ENCODE peak calls at places on chromosomes 3 and 15, in five cellular contexts. S, E, O, K and J are unnamed samples.
A peak's percentile ranks its signal among the peaks of the same experiment; 100 is the strongest.

GRCh38 chr15:23859008-23859407 is 171.9 kb upstream of the NDN start:
- DNase-seq in S (no peak), E (no peak), O (no peak), K (no peak), J (no peak)

GRCh38 chr3:30448946-30449686 is 157.3 kb upstream of the TGFBR2 start:
- DNase-seq in S (no peak), E (no peak), O (no peak), K (no peak), J (no peak)

GRCh38 chr3:72678892-72679291 is 169.4 kb downstream of the SHQ1 start:
- DNase-seq in S (no peak), E (no peak), O (no peak), K (no peak), J (no peak)

GRCh38 chr3:142366434-142366833 is 81.4 kb downstream of the XRN1 start:
- DNase-seq in S (no peak), E (no peak), O (no peak), K (no peak), J (no peak)

GRCh38 chr15:85704720-85705119 is 90.0 kb downstream of the KLHL25 start:
- DNase-seq in S (no peak), E (no peak), O (no peak), K (peak; percentile 84), J (peak; percentile 76)

GRCh38 chr3:71977525-71977924 is 192.6 kb upstream of the PROK2 start:
- DNase-seq in S (no peak), E (no peak), O (no peak), K (no peak), J (no peak)

GRCh38 chr3:105878061-105878460 is 9.2 kb upstream of the CBLB start:
- DNase-seq in S (no peak), E (no peak), O (no peak), K (no peak), J (no peak)

GRCh38 chr15:89358755-89359439 is 24.3 kb upstream of the POLG start:
- DNase-seq in S (peak; percentile 94), E (peak; percentile 94), O (peak; percentile 88), K (peak; percentile 81), J (peak; percentile 77)

GRCh38 chr15:23565395-23566069 is at the start of gene MKRN3:
- DNase-seq in S (no peak), E (peak; percentile 75), O (no peak), K (no peak), J (no peak)

GRCh38 chr3:45646051-45646585 is 43.1 kb upstream of the SACM1L start:
- DNase-seq in S (no peak), E (no peak), O (no peak), K (no peak), J (no peak)

GRCh38 chr15:29567336-29567735 is 254.9 kb downstream of the TJP1 start:
- DNase-seq in S (no peak), E (no peak), O (no peak), K (no peak), J (no peak)

GRCh38 chr3:45123841-45124269 is 22.3 kb downstream of the CDCP1 start:
- DNase-seq in S (no peak), E (no peak), O (no peak), K (no peak), J (peak; percentile 51)

GRCh38 chr3:71183544-71183943 is 400.0 kb downstream of the FOXP1 start:
- DNase-seq in S (no peak), E (no peak), O (no peak), K (no peak), J (no peak)

GRCh38 chr15:69668963-69669362 is 216.3 kb downstream of the RPLP1 start:
- DNase-seq in S (no peak), E (peak; percentile 37), O (peak; percentile 75), K (no peak), J (no peak)

GRCh38 chr3:181712505-181713299 is 977 bp downstream of the SOX2 start:
- DNase-seq in S (no peak), E (peak; percentile 84), O (peak; percentile 75), K (no peak), J (no peak)
- H3K27me3 ChIP-seq in S (peaks cover 10% of the 10 kb centered on the region), E (peaks cover 21% of the 10 kb centered on the region), O (peaks cover 7% of the 10 kb centered on the region), K (peaks cover 98% of the 10 kb centered on the region), J (peaks cover 90% of the 10 kb centered on the region)

DNA sequence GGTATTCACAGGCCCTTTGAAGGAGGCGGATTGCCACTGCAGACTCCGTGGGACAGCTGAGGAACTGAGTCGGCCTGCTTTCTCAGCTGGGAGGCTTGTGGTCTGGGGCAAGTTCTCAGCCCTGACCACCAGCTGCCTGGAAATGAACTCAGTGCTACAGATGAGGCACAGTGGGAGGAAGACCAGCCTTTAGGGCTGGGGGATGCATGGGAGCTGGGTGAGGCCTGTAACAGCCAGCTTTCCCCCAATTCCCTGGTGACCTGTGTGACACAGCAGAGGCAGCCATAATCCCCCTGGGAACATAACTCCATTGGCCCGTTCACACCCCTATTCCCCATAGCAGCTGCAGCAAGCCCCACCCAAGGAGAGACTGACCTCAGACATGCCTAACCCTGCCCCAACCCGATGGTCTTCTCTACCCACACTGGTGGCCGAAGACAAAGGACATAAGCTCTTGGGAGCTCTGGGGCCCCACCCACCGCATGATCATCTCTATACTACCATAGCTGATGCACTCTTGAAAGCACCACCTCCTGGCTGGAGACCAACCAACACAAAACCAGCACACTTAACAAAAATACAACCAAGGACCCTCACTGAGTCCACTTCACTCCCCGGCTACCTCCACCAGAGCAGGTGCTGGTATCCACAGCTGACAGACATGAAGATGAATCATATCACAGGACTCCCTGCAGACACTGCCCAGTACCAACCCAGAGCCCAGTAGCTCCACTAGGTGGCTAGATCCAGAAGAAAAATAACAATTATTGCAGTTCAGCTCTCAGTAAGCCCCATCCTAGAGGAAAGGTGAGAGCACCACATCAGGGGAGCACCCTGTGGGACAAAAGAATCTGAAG is 24.9 kb downstream of the ZMAT3 start:
- DNase-seq in S (no peak), E (no peak), O (peak; percentile 60), K (no peak), J (no peak)
- H3K4me3 ChIP-seq in S (no peak overlapping the region), E (no peak overlapping the region), O (peak overlapping the region; percentile 0), K (no peak overlapping the region), J (no peak overlapping the region)

GRCh38 chr15:55740479-55740878 is 2.5 kb downstream of the PRTG start:
- DNase-seq in S (no peak), E (no peak), O (no peak), K (no peak), J (no peak)

GRCh38 chr15:55742498-55742926 is 440 bp downstream of the PRTG start:
- DNase-seq in S (peak; percentile 69), E (peak; percentile 89), O (peak; percentile 27), K (peak; percentile 61), J (peak; percentile 52)

GRCh38 chr15:55742927-55743614 is at the start of gene PRTG:
- DNase-seq in S (peak; percentile 76), E (peak; percentile 95), O (no peak), K (peak; percentile 95), J (peak; percentile 77)

GRCh38 chr15:55740981-55741591 is 1.9 kb downstream of the PRTG start:
- DNase-seq in S (no peak), E (no peak), O (no peak), K (no peak), J (no peak)

DNA sequence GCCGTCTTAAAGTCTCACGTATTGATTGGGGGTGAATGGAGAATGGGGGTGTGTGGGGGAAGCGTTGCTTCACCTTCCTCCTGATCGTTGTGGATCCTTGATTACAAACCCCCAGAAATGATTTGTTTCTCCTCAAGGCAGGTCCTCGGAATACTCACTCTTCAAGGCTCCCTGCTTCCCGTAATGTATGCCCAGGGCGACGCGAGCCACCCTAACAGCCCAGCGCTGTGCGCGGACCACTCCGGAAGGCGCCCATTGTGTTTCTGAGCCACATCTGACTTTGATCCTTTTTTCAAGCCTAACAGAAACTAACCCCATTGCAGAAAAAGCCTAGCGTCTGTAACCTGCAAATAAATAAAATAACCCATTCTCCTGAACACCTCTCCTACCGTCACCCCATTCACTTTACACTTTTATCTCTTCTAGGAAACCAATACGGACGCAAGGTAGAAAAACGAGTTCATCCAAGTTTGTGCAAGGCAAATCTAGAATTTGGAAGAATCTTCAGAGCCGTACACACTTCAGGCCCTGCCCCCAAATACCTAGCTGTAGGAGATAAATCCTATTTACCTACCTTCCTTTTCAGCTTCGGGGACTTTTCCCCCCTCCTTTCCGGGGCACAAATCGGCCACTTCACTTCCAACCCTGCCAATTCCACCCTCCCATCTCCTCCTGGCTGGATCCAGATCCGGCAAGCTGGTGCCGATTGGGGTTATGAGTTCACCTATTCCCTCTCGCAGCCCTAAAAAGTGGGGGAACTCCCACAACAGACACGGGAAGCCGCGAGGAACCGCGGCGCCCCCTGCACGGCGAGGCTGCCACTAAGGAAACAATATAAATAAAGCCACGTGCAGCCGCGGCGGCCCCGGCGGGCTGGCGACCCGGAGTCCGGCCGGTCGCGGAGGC is 1.1 kb downstream of the PRTG start:
- DNase-seq in S (no peak), E (no peak), O (peak; percentile 43), K (peak; percentile 61), J (no peak)
- TF ChIP-seq CTCF in S (no peak), E (no peak), O (peak; percentile 2), K (peak; percentile 17), J (no peak)

GRCh38 chr3:14253022-14253761 is 74.6 kb downstream of the LSM3 start:
- DNase-seq in S (no peak), E (no peak), O (no peak), K (no peak), J (peak; percentile 20)
- H3K27me3 ChIP-seq in S (no peaks in the 10 kb centered on the region), E (no peaks in the 10 kb centered on the region), O (no peaks in the 10 kb centered on the region), K (peaks cover 18% of the 10 kb centered on the region), J (no peaks in the 10 kb centered on the region)

GRCh38 chr15:64634576-64635485 is 140.6 kb downstream of the RBPMS2 start:
- DNase-seq in S (no peak), E (no peak), O (peak; percentile 38), K (peak; percentile 28), J (no peak)
- H3K4me3 ChIP-seq in S (no peak overlapping the region), E (no peak overlapping the region), O (peak overlapping the region; percentile 37), K (no peak overlapping the region), J (no peak overlapping the region)

GRCh38 chr15:72511536-72511935 is 37.4 kb downstream of the ARIH1 start:
- DNase-seq in S (no peak), E (no peak), O (no peak), K (no peak), J (no peak)

GRCh38 chr15:72516734-72517133 is 42.6 kb downstream of the ARIH1 start:
- DNase-seq in S (no peak), E (no peak), O (peak; percentile 22), K (no peak), J (no peak)

GRCh38 chr15:72521682-72522081 is 47.6 kb downstream of the ARIH1 start:
- DNase-seq in S (no peak), E (no peak), O (no peak), K (no peak), J (no peak)

DNA sequence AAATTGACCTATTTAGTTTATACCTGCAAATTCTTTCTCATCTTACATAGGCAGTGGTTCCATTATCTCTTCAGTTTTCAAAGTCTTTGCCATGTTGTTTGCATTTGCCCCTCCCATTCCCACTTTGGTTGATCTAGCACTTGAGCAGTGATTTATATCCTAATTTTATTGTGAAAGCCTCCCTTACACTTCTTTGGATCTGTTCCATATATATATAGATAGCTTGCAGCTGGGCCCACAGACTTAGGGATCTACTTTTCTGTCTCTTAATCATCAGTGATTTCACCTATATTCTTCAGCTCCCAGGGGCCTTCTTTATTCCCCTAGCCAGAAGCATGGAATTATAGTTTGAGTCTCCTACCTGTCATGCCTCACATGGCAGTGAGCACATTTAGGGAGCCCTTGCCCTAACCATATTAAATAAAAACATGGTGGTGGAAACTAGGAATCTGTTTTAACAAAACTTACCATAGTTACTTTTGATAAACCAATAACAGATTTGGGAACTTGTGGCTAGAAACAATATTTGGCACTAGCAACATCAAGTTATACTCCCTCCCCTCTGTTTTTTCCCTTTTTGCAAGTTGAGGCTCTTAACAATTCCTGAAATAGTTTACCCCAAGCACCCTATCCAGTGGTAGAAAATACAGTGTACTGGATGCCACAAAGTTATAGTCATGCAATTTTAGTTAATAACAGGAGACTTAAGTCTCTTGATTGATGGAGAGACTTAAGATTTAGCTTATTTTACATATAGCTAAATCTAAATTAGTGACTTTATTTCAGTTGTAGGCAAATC is 41.7 kb downstream of the ARIH1 start:
- DNase-seq in S (no peak), E (no peak), O (no peak), K (no peak), J (no peak)
- TF ChIP-seq CTCF in S (no peak), E (no peak), O (no peak), K (no peak), J (no peak)